ENCODE peak calls at places on chromosomes 16 and 17, in seven cellular contexts. One of them, this sample, is unnamed.

GRCh38 chr17:45144199-45145034 is 3.9 kb upstream of the HEXIM1 start:
- DNase-seq in GM12878: no peak
- DNase-seq in transverse colon: peak; percentile 69
- DNase-seq in endothelial cell of umbilical vein: no peak
- DNase-seq in breast epithelium: no peak
- DNase-seq in SK-N-MC: no peak
- DNase-seq in esophagus muscularis mucosa: no peak
- DNase-seq in this sample: no peak

GRCh38 chr16:75340715-75341500 is 89.5 kb upstream of the BCAR1 start:
- DNase-seq in GM12878: no peak
- DNase-seq in transverse colon: no peak
- DNase-seq in endothelial cell of umbilical vein: peak; percentile 98
- DNase-seq in breast epithelium: no peak
- DNase-seq in SK-N-MC: no peak
- DNase-seq in esophagus muscularis mucosa: no peak
- DNase-seq in this sample: no peak

GRCh38 chr17:27089929-27090247 is 204.0 kb upstream of the WSB1 start:
- DNase-seq in GM12878: no peak
- DNase-seq in transverse colon: no peak
- DNase-seq in endothelial cell of umbilical vein: no peak
- DNase-seq in breast epithelium: no peak
- DNase-seq in SK-N-MC: no peak
- DNase-seq in esophagus muscularis mucosa: no peak
- DNase-seq in this sample: no peak

GRCh38 chr17:82874011-82874835 is 34.4 kb upstream of the ZNF750 start:
- DNase-seq in GM12878: no peak
- DNase-seq in transverse colon: no peak
- DNase-seq in endothelial cell of umbilical vein: no peak
- DNase-seq in breast epithelium: peak; percentile 87
- DNase-seq in SK-N-MC: no peak
- DNase-seq in esophagus muscularis mucosa: no peak
- DNase-seq in this sample: no peak

GRCh38 chr16:80924372-80924978 is 82.2 kb downstream of the CMC2 start:
- DNase-seq in GM12878: no peak
- DNase-seq in transverse colon: peak; percentile 58
- DNase-seq in endothelial cell of umbilical vein: peak; percentile 80
- DNase-seq in breast epithelium: no peak
- DNase-seq in SK-N-MC: no peak
- DNase-seq in esophagus muscularis mucosa: no peak
- DNase-seq in this sample: no peak

GRCh38 chr16:84741351-84741791 is 41.6 kb downstream of the USP10 start:
- DNase-seq in GM12878: no peak
- DNase-seq in transverse colon: no peak
- DNase-seq in endothelial cell of umbilical vein: no peak
- DNase-seq in breast epithelium: no peak
- DNase-seq in SK-N-MC: no peak
- DNase-seq in esophagus muscularis mucosa: no peak
- DNase-seq in this sample: no peak

GRCh38 chr16:4879049-4879448 is 31.8 kb downstream of the UBN1 start:
- DNase-seq in GM12878: no peak
- DNase-seq in transverse colon: no peak
- DNase-seq in endothelial cell of umbilical vein: no peak
- DNase-seq in breast epithelium: no peak
- DNase-seq in SK-N-MC: no peak
- DNase-seq in esophagus muscularis mucosa: no peak
- DNase-seq in this sample: no peak

GRCh38 chr17:44830359-44831269 is 527 bp upstream of the GJC1 start:
- DNase-seq in GM12878: no peak
- DNase-seq in transverse colon: peak; percentile 10
- DNase-seq in endothelial cell of umbilical vein: peak; percentile 29
- DNase-seq in breast epithelium: no peak
- DNase-seq in SK-N-MC: no peak
- DNase-seq in esophagus muscularis mucosa: no peak
- DNase-seq in this sample: no peak

GRCh38 chr17:28839221-28839620 is 3.4 kb downstream of the FAM222B start:
- DNase-seq in GM12878: no peak
- DNase-seq in transverse colon: no peak
- DNase-seq in endothelial cell of umbilical vein: peak; percentile 54
- DNase-seq in breast epithelium: no peak
- DNase-seq in SK-N-MC: no peak
- DNase-seq in esophagus muscularis mucosa: no peak
- DNase-seq in this sample: no peak

GRCh38 chr17:66200685-66201092 is 8.8 kb upstream of the CEP112 start:
- DNase-seq in GM12878: no peak
- DNase-seq in transverse colon: peak; percentile 59
- DNase-seq in endothelial cell of umbilical vein: peak; percentile 79
- DNase-seq in breast epithelium: no peak
- DNase-seq in SK-N-MC: peak; percentile 84
- DNase-seq in esophagus muscularis mucosa: no peak
- DNase-seq in this sample: no peak

GRCh38 chr16:57802635-57803412 is 533 bp upstream of the KIFC3 start:
- DNase-seq in GM12878: no peak
- DNase-seq in transverse colon: no peak
- DNase-seq in endothelial cell of umbilical vein: no peak
- DNase-seq in breast epithelium: no peak
- DNase-seq in SK-N-MC: no peak
- DNase-seq in esophagus muscularis mucosa: no peak
- DNase-seq in this sample: no peak

GRCh38 chr17:19996502-19996901 is 12.7 kb upstream of the SPECC1 start:
- DNase-seq in GM12878: no peak
- DNase-seq in transverse colon: no peak
- DNase-seq in endothelial cell of umbilical vein: no peak
- DNase-seq in breast epithelium: no peak
- DNase-seq in SK-N-MC: no peak
- DNase-seq in esophagus muscularis mucosa: no peak
- DNase-seq in this sample: no peak

GRCh38 chr17:65558683-65559311 is 2.7 kb downstream of the AXIN2 start:
- DNase-seq in GM12878: no peak
- DNase-seq in transverse colon: no peak
- DNase-seq in endothelial cell of umbilical vein: no peak
- DNase-seq in breast epithelium: no peak
- DNase-seq in SK-N-MC: no peak
- DNase-seq in esophagus muscularis mucosa: no peak
- DNase-seq in this sample: no peak

GRCh38 chr16:50841081-50841886 is 99.4 kb downstream of the CYLD start:
- DNase-seq in GM12878: no peak
- DNase-seq in transverse colon: no peak
- DNase-seq in endothelial cell of umbilical vein: no peak
- DNase-seq in breast epithelium: no peak
- DNase-seq in SK-N-MC: no peak
- DNase-seq in esophagus muscularis mucosa: no peak
- DNase-seq in this sample: no peak

GRCh38 chr17:59038734-59039133 is 67.9 kb downstream of the TRIM37 start:
- DNase-seq in GM12878: no peak
- DNase-seq in transverse colon: no peak
- DNase-seq in endothelial cell of umbilical vein: no peak
- DNase-seq in breast epithelium: no peak
- DNase-seq in SK-N-MC: no peak
- DNase-seq in esophagus muscularis mucosa: no peak
- DNase-seq in this sample: no peak

GRCh38 chr17:59037960-59038359 is 68.7 kb downstream of the TRIM37 start:
- DNase-seq in GM12878: no peak
- DNase-seq in transverse colon: no peak
- DNase-seq in endothelial cell of umbilical vein: no peak
- DNase-seq in breast epithelium: no peak
- DNase-seq in SK-N-MC: no peak
- DNase-seq in esophagus muscularis mucosa: no peak
- DNase-seq in this sample: no peak
- TF ChIP-seq POLR2AphosphoS5 in GM12878: no peak
- TF ChIP-seq POLR2AphosphoS5 in transverse colon: no peak
- TF ChIP-seq POLR2AphosphoS5 in endothelial cell of umbilical vein: no peak
- TF ChIP-seq POLR2AphosphoS5 in breast epithelium: no peak
- TF ChIP-seq POLR2AphosphoS5 in SK-N-MC: no peak
- TF ChIP-seq POLR2AphosphoS5 in esophagus muscularis mucosa: no peak
- TF ChIP-seq POLR2AphosphoS5 in this sample: no peak

GRCh38 chr17:79837888-79838540 is 1.2 kb downstream of the CBX4 start:
- DNase-seq in GM12878: no peak
- DNase-seq in transverse colon: peak; percentile 33
- DNase-seq in endothelial cell of umbilical vein: no peak
- DNase-seq in breast epithelium: no peak
- DNase-seq in SK-N-MC: no peak
- DNase-seq in esophagus muscularis mucosa: no peak
- DNase-seq in this sample: no peak

GRCh38 chr17:79835470-79835899 is 3.8 kb downstream of the CBX4 start:
- DNase-seq in GM12878: no peak
- DNase-seq in transverse colon: no peak
- DNase-seq in endothelial cell of umbilical vein: no peak
- DNase-seq in breast epithelium: no peak
- DNase-seq in SK-N-MC: no peak
- DNase-seq in esophagus muscularis mucosa: no peak
- DNase-seq in this sample: no peak

GRCh38 chr17:79834575-79835469 is 4.4 kb downstream of the CBX4 start:
- DNase-seq in GM12878: no peak
- DNase-seq in transverse colon: no peak
- DNase-seq in endothelial cell of umbilical vein: no peak
- DNase-seq in breast epithelium: no peak
- DNase-seq in SK-N-MC: no peak
- DNase-seq in esophagus muscularis mucosa: no peak
- DNase-seq in this sample: no peak

GRCh38 chr17:79836952-79837887 is 2.0 kb downstream of the CBX4 start:
- DNase-seq in GM12878: no peak
- DNase-seq in transverse colon: peak; percentile 91
- DNase-seq in endothelial cell of umbilical vein: no peak
- DNase-seq in breast epithelium: peak; percentile 91
- DNase-seq in SK-N-MC: no peak
- DNase-seq in esophagus muscularis mucosa: no peak
- DNase-seq in this sample: no peak

GRCh38 chr17:79835953-79836951 is 3.0 kb downstream of the CBX4 start:
- DNase-seq in GM12878: no peak
- DNase-seq in transverse colon: peak; percentile 87
- DNase-seq in endothelial cell of umbilical vein: no peak
- DNase-seq in breast epithelium: no peak
- DNase-seq in SK-N-MC: no peak
- DNase-seq in esophagus muscularis mucosa: no peak
- DNase-seq in this sample: no peak
- TF ChIP-seq POLR2AphosphoS5 in GM12878: no peak
- TF ChIP-seq POLR2AphosphoS5 in transverse colon: peak; percentile 14
- TF ChIP-seq POLR2AphosphoS5 in endothelial cell of umbilical vein: no peak
- TF ChIP-seq POLR2AphosphoS5 in breast epithelium: no peak
- TF ChIP-seq POLR2AphosphoS5 in SK-N-MC: peak; percentile 34
- TF ChIP-seq POLR2AphosphoS5 in esophagus muscularis mucosa: no peak
- TF ChIP-seq POLR2AphosphoS5 in this sample: no peak

GRCh38 chr17:38719943-38720641 is 10.0 kb upstream of the CISD3 start:
- DNase-seq in GM12878: no peak
- DNase-seq in transverse colon: no peak
- DNase-seq in endothelial cell of umbilical vein: no peak
- DNase-seq in breast epithelium: no peak
- DNase-seq in SK-N-MC: no peak
- DNase-seq in esophagus muscularis mucosa: no peak
- DNase-seq in this sample: no peak
- TF ChIP-seq POLR2AphosphoS5 in GM12878: no peak
- TF ChIP-seq POLR2AphosphoS5 in transverse colon: no peak
- TF ChIP-seq POLR2AphosphoS5 in endothelial cell of umbilical vein: no peak
- TF ChIP-seq POLR2AphosphoS5 in breast epithelium: no peak
- TF ChIP-seq POLR2AphosphoS5 in SK-N-MC: no peak
- TF ChIP-seq POLR2AphosphoS5 in esophagus muscularis mucosa: no peak
- TF ChIP-seq POLR2AphosphoS5 in this sample: no peak

DNA sequence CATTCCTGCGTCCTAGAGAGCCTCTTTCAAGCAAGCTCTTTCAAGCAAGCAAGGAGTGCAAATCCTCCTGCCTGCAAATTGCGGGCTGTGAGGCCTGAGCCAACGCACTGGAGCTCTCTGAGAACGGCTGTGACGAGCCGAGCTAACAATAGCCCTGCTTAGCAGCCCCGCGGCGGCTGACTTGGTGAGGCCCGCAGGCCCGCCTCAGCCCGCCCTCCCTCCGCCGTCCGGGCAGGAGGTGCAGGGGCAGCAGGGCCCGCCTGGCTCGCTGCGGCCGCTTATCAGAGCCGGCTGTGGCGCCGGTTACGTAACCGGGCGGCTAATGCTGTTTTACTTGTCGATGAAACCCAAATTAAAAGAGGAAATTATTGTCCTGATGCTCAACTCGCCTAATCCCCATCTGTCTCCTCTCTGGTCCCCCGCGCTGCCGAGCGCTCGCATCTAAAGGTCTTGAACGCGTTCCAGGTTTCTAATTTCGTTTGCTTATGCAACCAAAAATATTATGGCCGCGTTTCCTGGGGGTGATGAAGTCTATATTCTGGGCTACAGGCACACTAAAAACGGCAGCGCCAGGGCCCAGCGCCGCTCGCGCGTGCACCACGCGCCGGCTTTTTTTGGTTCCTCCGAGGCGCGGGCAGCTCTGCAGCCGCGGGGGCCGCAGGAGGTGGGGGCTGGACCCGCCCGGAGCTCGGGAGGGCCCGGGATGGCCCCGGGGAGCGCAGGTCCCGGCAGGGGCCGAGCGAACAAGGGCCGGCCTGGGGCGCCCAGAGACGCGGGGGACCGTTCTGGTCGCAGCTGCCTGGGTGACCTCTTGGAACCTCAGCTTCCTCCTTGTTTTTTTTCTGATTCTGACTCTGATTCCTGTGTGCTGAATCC is 65.1 kb upstream of the TOB1 start:
- DNase-seq in GM12878: no peak
- DNase-seq in transverse colon: peak; percentile 80
- DNase-seq in endothelial cell of umbilical vein: peak; percentile 82
- DNase-seq in breast epithelium: no peak
- DNase-seq in SK-N-MC: no peak
- DNase-seq in esophagus muscularis mucosa: no peak
- DNase-seq in this sample: no peak
- TF ChIP-seq POLR2AphosphoS5 in GM12878: no peak
- TF ChIP-seq POLR2AphosphoS5 in transverse colon: peak; percentile 49
- TF ChIP-seq POLR2AphosphoS5 in endothelial cell of umbilical vein: no peak
- TF ChIP-seq POLR2AphosphoS5 in breast epithelium: peak; percentile 28
- TF ChIP-seq POLR2AphosphoS5 in SK-N-MC: no peak
- TF ChIP-seq POLR2AphosphoS5 in esophagus muscularis mucosa: peak; percentile 76
- TF ChIP-seq POLR2AphosphoS5 in this sample: peak; percentile 81

DNA sequence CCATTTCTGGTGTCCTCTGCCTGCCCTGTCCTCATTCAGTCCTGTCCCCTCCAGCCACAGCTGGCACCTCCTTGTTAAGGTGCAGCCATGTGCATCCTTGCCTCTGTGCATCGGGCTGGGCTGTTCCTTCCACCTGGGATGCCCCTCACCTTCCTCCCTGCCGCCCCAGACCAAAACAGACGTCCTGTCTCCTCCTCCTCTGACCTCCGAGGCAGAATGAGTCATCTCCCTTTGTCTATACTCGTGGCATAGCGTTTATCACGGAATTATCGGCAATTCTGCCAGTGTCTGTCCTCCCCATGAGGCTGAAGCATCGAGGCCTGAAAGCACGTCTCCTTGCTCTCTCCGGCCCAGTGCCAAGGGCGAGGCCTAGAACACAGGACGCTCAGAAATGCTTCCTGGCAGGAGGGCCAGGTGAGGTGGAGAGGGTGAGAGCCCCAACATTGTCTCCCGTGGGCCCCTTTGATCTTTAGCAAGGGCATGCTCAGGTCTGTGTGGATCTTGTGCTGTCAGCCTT is 4.6 kb downstream of the RAI1 start:
- DNase-seq in GM12878: no peak
- DNase-seq in transverse colon: peak; percentile 79
- DNase-seq in endothelial cell of umbilical vein: peak; percentile 83
- DNase-seq in breast epithelium: no peak
- DNase-seq in SK-N-MC: no peak
- DNase-seq in esophagus muscularis mucosa: no peak
- DNase-seq in this sample: no peak
- TF ChIP-seq POLR2AphosphoS5 in GM12878: no peak
- TF ChIP-seq POLR2AphosphoS5 in transverse colon: peak; percentile 35
- TF ChIP-seq POLR2AphosphoS5 in endothelial cell of umbilical vein: peak; percentile 26
- TF ChIP-seq POLR2AphosphoS5 in breast epithelium: peak; percentile 30
- TF ChIP-seq POLR2AphosphoS5 in SK-N-MC: no peak
- TF ChIP-seq POLR2AphosphoS5 in esophagus muscularis mucosa: no peak
- TF ChIP-seq POLR2AphosphoS5 in this sample: no peak